ENCODE peak calls at places on chromosomes 12 and 14, in four cellular contexts. T is K562, L is HCT116, F is HepG2. R is an unnamed sample.

GRCh38 chr12:64450711-64451486 is 1.0 kb upstream of the TBK1 start:
- DNase-seq in T (peak; percentile 21), L (no peak), F (peak; percentile 27), R (peak; percentile 27)

GRCh38 chr14:95835331-95835730 is 41.3 kb upstream of the TUNAR start:
- DNase-seq in T (no peak), F (peak; percentile 5), L (peak; percentile 12), R (no peak)

GRCh38 chr12:124513297-124513867 is 54.0 kb downstream of the NCOR2 start:
- DNase-seq in T (no peak), L (no peak), F (no peak), R (no peak)

GRCh38 chr12:131642101-131642540 is 68.8 kb upstream of the SFSWAP start:
- DNase-seq in F (peak; percentile 9), T (peak; percentile 95), L (peak; percentile 24), R (peak; percentile 32)

GRCh38 chr14:74934476-74935339 is 11.6 kb upstream of the RPS6KL1 start:
- DNase-seq in T (no peak), F (no peak), L (no peak), R (no peak)

GRCh38 chr12:93025145-93026103 is 96.3 kb upstream of the EEA1 start:
- DNase-seq in F (no peak), L (peak; percentile 45), T (peak; percentile 51), R (peak; percentile 77)

GRCh38 chr14:60655898-60656754 is 6.8 kb upstream of the SIX1 start:
- DNase-seq in L (no peak), F (no peak), T (no peak), R (no peak)

GRCh38 chr14:104315169-104315568 is 176.8 kb downstream of the KIF26A start:
- DNase-seq in F (no peak), L (no peak), T (no peak), R (no peak)

GRCh38 chr14:34461334-34462131 is 507 bp downstream of the SPTSSA start:
- DNase-seq in F (peak; percentile 89), T (peak; percentile 35), L (peak; percentile 13), R (peak; percentile 56)

GRCh38 chr12:111557271-111558106 is 41.6 kb downstream of the ATXN2 start:
- DNase-seq in T (no peak), L (no peak), F (no peak), R (no peak)

GRCh38 chr12:108729612-108730336 is 1.5 kb downstream of the CORO1C start:
- DNase-seq in F (peak; percentile 37), T (peak; percentile 69), L (no peak), R (peak; percentile 21)

GRCh38 chr14:32571995-32572866 is 243.1 kb downstream of the AKAP6 start:
- DNase-seq in T (no peak), F (no peak), L (no peak), R (no peak)

GRCh38 chr14:100072783-100073346 is 7.6 kb downstream of the EVL start:
- DNase-seq in T (peak; percentile 31), F (no peak), L (peak; percentile 13), R (peak; percentile 87)

GRCh38 chr14:22434901-22435565 is 154.0 kb downstream of the DAD1 start:
- DNase-seq in F (no peak), L (no peak), T (no peak), R (no peak)

GRCh38 chr14:26531894-26532293 is 65.9 kb downstream of the NOVA1 start:
- DNase-seq in T (no peak), L (no peak), F (peak; percentile 13), R (peak; percentile 44)

GRCh38 chr12:91613223-91613779 is 430.7 kb upstream of the DCN start:
- DNase-seq in F (no peak), L (no peak), T (no peak), R (no peak)

GRCh38 chr12:65188179-65188709 is 18.9 kb downstream of the LEMD3 start:
- DNase-seq in T (no peak), F (no peak), L (no peak), R (no peak)

GRCh38 chr14:24880689-24881088 is 169.3 kb downstream of the STXBP6 start:
- DNase-seq in T (no peak), F (no peak), L (no peak), R (no peak)

GRCh38 chr14:96634481-96634880 is 132.3 kb downstream of the PAPOLA start:
- DNase-seq in T (peak; percentile 1), L (no peak), F (no peak), R (no peak)

GRCh38 chr14:69708586-69709169 is 58.3 kb upstream of the SRSF5 start:
- DNase-seq in L (no peak), F (peak; percentile 41), T (no peak), R (peak; percentile 66)

GRCh38 chr14:87241018-87241779 is 751.8 kb downstream of the GALC start:
- DNase-seq in L (no peak), T (no peak), F (no peak), R (no peak)

GRCh38 chr12:2064078-2064507 is 11.3 kb downstream of the CACNA1C start:
- DNase-seq in L (no peak), T (peak; percentile 10), F (no peak), R (no peak)

GRCh38 chr12:20561886-20562285 is 133.2 kb upstream of the SLCO1C1 start:
- DNase-seq in L (no peak), F (no peak), T (no peak), R (no peak)

GRCh38 chr12:51683763-51684357 is 92.8 kb downstream of the SCN8A start:
- DNase-seq in L (no peak), F (no peak), T (no peak), R (no peak)

GRCh38 chr14:65864549-65864948 is 452.0 kb downstream of the FUT8 start:
- DNase-seq in L (no peak), T (no peak), F (no peak), R (no peak)

GRCh38 chr12:90987101-90987500 is 17.7 kb downstream of the EPYC start:
- DNase-seq in T (no peak), F (no peak), L (no peak), R (no peak)

GRCh38 chr12:67698711-67699603 is 50.4 kb downstream of the DYRK2 start:
- DNase-seq in L (no peak), T (no peak), F (no peak), R (no peak)

GRCh38 chr12:57220770-57221168 is 4.2 kb downstream of the NXPH4 start:
- DNase-seq in L (no peak), F (no peak), T (no peak), R (no peak)

GRCh38 chr12:1913377-1914115 is 4.9 kb downstream of the CACNA2D4 start:
- DNase-seq in F (no peak), T (peak; percentile 2), L (no peak), R (no peak)

DNA sequence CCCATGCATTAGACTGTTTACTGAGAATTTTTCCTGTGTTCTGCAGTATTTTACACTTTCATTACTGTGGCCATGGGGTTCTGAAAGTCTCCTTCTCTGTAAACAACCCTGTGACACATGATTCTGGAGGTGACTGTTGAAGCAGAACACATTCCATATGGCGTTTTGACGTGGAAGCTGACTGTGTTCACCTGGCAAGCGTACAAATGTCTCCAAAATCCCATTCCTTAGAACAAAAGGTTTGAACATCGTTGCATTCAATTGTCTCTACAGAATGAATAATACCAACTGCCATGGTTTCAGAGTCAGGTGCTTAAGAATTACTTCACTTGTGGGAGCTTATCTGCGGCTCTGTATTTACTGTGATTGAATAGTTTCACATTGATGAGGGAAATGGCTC is 485.6 kb upstream of the TMEM132C start:
- DNase-seq in L (no peak), F (no peak), T (no peak), R (no peak)
- TF ChIP-seq JUND in L (no peak), F (no peak), T (no peak), R (no peak)

GRCh38 chr12:5072326-5072725 is 28.6 kb downstream of the KCNA5 start:
- DNase-seq in L (no peak), T (no peak), F (no peak), R (no peak)

GRCh38 chr12:5071496-5071895 is 27.8 kb downstream of the KCNA5 start:
- DNase-seq in T (no peak), L (no peak), F (no peak), R (no peak)

GRCh38 chr12:5076761-5077160 is 33.1 kb downstream of the KCNA5 start:
- DNase-seq in T (no peak), F (no peak), L (no peak), R (no peak)

GRCh38 chr12:5073054-5073453 is 29.4 kb downstream of the KCNA5 start:
- DNase-seq in L (no peak), T (no peak), F (no peak), R (no peak)

GRCh38 chr12:5073838-5074237 is 30.2 kb downstream of the KCNA5 start:
- DNase-seq in F (no peak), T (peak; percentile 33), L (peak; percentile 3), R (no peak)
- TF ChIP-seq JUND in F (no peak), T (no peak), L (no peak), R (no peak)

GRCh38 chr12:89567691-89568239 is 41.9 kb upstream of the POC1B start:
- DNase-seq in L (no peak), T (no peak), F (no peak), R (no peak)

GRCh38 chr12:89568484-89568883 is 42.6 kb upstream of the POC1B start:
- DNase-seq in F (no peak), T (no peak), L (no peak), R (no peak)

GRCh38 chr12:89566615-89567014 is 40.8 kb upstream of the POC1B start:
- DNase-seq in T (no peak), L (no peak), F (no peak), R (peak; percentile 99)

GRCh38 chr12:89559753-89560152 is 33.9 kb upstream of the POC1B start:
- DNase-seq in T (no peak), F (peak; percentile 19), L (no peak), R (no peak)

DNA sequence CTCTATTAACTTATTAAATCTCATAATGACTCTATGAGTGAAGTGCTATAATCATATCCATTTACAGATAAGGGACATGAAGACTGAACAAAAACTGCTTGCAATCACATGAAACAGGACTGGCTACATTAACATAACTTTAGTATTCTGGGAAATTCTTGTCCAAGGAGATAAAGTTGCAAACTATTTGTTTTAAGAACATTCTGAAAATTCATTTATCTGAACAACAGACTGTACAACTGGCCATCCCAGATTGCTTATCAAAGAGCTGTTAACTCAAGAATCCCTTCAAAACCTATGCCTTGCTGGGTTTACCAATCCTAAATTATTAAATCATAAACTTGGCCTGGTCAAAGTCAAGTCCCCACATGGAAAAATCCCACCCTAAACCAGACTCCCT is 39.2 kb upstream of the POC1B start:
- DNase-seq in F (no peak), L (no peak), T (no peak), R (no peak)
- TF ChIP-seq JUND in F (no peak), L (no peak), T (no peak), R (no peak)

GRCh38 chr12:97308576-97309198 is 153.9 kb upstream of the RMST start:
- DNase-seq in L (peak; percentile 46), T (peak; percentile 8), F (peak; percentile 39), R (peak; percentile 79)
- TF ChIP-seq JUND in L (no peak), T (no peak), F (no peak), R (no peak)

R was measured in T47D.